ENCODE peak calls at places on chromosomes 13 and 19, in four cellular contexts. M, C, R and F are unnamed samples.

GRCh38 chr19:40279120-40279551 is 6.0 kb downstream of the AKT2 start:
- DNase-seq in R (no peak), M (peak; percentile 41), C (no peak), F (peak; percentile 37)

GRCh38 chr13:113001251-113002140 is 32.5 kb downstream of the MCF2L start:
- DNase-seq in M (peak; percentile 75), R (no peak), C (peak; percentile 26), F (peak; percentile 52)

GRCh38 chr13:25885418-25885817 is 166.4 kb downstream of the SHISA2 start:
- DNase-seq in R (no peak), M (no peak), C (no peak), F (no peak)

GRCh38 chr13:100106705-100107104 is 17.8 kb downstream of the PCCA start:
- DNase-seq in R (no peak), C (no peak), M (no peak), F (no peak)

GRCh38 chr13:113447596-113447995 is 5.7 kb downstream of the ADPRHL1 start:
- DNase-seq in C (no peak), M (no peak), R (no peak), F (no peak)

GRCh38 chr13:113916330-113916815 is 52.5 kb upstream of the GAS6 start:
- DNase-seq in C (no peak), R (peak; percentile 12), M (no peak), F (no peak)

GRCh38 chr13:113902956-113903355 is 39.1 kb upstream of the GAS6 start:
- DNase-seq in C (no peak), M (no peak), R (no peak), F (no peak)

GRCh38 chr19:57056972-57057371 is 62.8 kb upstream of the USP29 start:
- DNase-seq in C (no peak), M (no peak), R (no peak), F (peak; percentile 59)

GRCh38 chr13:33722216-33722900 is 95.6 kb upstream of the RFC3 start:
- DNase-seq in C (no peak), R (no peak), M (no peak), F (no peak)

GRCh38 chr13:98688373-98688772 is 64.1 kb downstream of the SLC15A1 start:
- DNase-seq in R (no peak), M (no peak), C (no peak), F (no peak)

GRCh38 chr13:109939105-109939504 is 152.7 kb upstream of the IRS2 start:
- DNase-seq in M (no peak), R (no peak), C (no peak), F (no peak)

GRCh38 chr19:11437955-11438354 is 2.5 kb downstream of the PRKCSH start:
- DNase-seq in R (no peak), M (no peak), C (no peak), F (no peak)

GRCh38 chr19:34676697-34677385 is at the start of gene SCGB2B2:
- DNase-seq in M (no peak), C (peak; percentile 38), R (no peak), F (no peak)

GRCh38 chr19:32318884-32319520 is 26.4 kb upstream of the ZNF507 start:
- DNase-seq in M (no peak), C (peak; percentile 23), R (peak; percentile 68), F (no peak)

GRCh38 chr13:50386527-50387123 is 371.4 kb downstream of the KCNRG start:
- DNase-seq in C (peak; percentile 12), R (no peak), M (no peak), F (no peak)

DNA sequence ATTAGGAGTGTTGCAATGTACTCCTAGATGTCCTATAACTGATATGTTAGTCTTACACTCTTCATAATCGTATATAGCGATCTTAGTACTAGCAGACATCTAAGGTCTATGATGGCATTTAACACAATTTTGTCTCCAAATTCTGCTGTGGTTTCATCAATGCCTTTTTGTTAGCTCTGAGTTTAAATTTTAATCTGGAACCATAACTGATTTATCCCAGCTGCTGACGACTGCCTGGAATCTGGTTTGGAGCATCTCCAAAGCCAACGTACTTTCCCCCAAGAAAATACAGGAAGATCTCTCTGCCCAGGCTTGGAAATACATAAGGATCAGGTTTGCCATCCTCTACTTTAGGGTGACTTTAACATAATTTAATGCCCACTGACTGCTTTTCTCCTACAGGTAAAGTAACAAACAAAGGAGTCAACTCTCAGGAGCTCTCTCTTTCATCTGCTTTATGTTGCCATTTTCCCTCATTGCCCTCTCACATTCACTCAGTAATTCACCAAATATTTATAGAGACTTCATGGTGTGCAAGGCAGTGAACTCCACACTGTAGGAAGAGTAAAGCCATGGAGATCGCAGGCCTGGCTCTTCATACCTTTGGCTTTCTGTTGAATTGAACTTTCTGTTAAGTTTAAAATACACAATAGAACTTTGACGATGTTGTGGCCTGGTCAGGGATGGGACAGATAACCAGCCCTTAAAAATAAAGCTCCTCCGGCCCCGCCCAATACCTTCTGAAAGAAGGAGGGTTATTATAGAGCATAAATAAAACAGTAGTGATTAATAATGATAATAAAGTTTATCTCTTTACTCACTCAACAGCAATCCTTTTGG is 23.3 kb upstream of the SPART start:
- DNase-seq in C (no peak), M (no peak), R (no peak), F (no peak)
- H3K27ac ChIP-seq in C (no peak overlapping the region), M (no peak overlapping the region), R (no peak overlapping the region), F (no peak overlapping the region)

GRCh38 chr19:788821-789472 is 8.3 kb upstream of the PTBP1 start:
- DNase-seq in C (no peak), R (no peak), M (no peak), F (no peak)

GRCh38 chr19:790971-791604 is 6.2 kb upstream of the PTBP1 start:
- DNase-seq in R (no peak), C (no peak), M (no peak), F (no peak)

GRCh38 chr19:787551-787950 is 9.7 kb upstream of the PTBP1 start:
- DNase-seq in C (no peak), R (no peak), M (no peak), F (no peak)

GRCh38 chr19:791605-792360 is 5.5 kb upstream of the PTBP1 start:
- DNase-seq in C (no peak), R (peak; percentile 52), M (no peak), F (no peak)

GRCh38 chr19:789473-790052 is 7.7 kb upstream of the PTBP1 start:
- DNase-seq in C (no peak), M (no peak), R (no peak), F (no peak)
- H3K27ac ChIP-seq in C (no peak overlapping the region), M (peak overlapping the region; percentile 34), R (peak overlapping the region; percentile 56), F (peak overlapping the region; percentile 6)

GRCh38 chr19:46410205-46411087 is 2.9 kb downstream of the CCDC8 start:
- DNase-seq in C (no peak), M (no peak), R (no peak), F (no peak)

GRCh38 chr19:46412983-46413261 is 442 bp downstream of the CCDC8 start:
- DNase-seq in M (no peak), C (no peak), R (no peak), F (no peak)

GRCh38 chr19:46411088-46412033 is 2.0 kb downstream of the CCDC8 start:
- DNase-seq in M (no peak), R (no peak), C (no peak), F (no peak)

GRCh38 chr19:46413262-46414031 is at the start of gene CCDC8:
- DNase-seq in R (no peak), C (no peak), M (peak; percentile 94), F (peak; percentile 62)

DNA sequence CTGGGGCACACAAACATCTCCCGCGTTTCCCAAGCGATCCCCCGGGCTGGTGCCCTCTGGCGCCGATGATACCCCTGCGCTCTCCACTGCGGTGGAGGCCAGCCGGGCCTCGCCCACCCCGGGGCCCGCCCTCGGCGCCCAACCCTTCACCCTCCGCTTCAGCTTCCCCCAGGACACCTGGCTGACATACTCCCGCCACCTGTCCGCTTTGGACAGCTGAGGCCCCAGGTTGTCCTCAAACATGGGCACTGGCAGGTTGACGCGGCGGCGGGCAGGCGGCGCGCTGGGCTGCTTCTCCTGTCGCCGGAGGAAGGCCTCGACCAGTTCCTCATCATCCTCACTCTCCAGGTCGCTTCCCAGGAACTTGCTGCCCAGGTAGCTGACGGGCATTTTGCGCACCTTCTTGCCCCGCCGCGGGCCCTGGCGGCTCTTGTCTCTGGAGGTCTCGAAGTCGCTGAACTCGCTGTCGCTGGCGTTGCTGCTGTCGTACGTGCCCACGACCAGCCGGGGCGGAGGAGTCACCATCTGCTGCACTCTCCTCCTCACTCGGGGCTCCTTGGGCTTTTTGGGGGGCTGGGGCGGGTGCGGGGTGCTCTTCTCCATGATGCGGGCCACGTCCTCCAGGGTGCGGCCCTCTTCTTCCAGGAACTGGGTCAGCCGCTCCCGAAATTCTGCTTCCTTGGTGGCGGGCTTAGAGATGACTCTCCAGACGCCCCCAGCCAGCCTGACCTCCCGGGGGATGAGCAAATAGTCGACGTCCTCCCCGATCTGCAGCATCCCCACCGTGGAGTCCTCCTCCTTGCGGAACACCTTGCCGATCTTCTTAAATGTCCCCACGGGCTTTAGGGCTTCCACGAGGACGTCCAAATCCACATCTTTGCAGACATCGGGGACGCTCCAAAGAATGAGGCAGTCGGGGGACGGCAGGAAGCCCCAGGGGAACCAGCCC is 1.1 kb downstream of the CCDC8 start:
- DNase-seq in C (no peak), R (no peak), M (peak; percentile 32), F (no peak)
- H3K27ac ChIP-seq in C (no peak overlapping the region), R (no peak overlapping the region), M (peak overlapping the region; percentile 82), F (no peak overlapping the region)

GRCh38 chr19:49920624-49921363 is 8.2 kb upstream of the ATF5 start:
- DNase-seq in C (no peak), M (no peak), R (no peak), F (no peak)
- H3K27ac ChIP-seq in C (no peak overlapping the region), M (no peak overlapping the region), R (no peak overlapping the region), F (no peak overlapping the region)

GRCh38 chr19:2723747-2724146 is 2.6 kb upstream of the DIRAS1 start:
- DNase-seq in C (no peak), M (no peak), R (no peak), F (no peak)
- H3K27ac ChIP-seq in C (no peak overlapping the region), M (no peak overlapping the region), R (peak overlapping the region; percentile 34), F (no peak overlapping the region)

GRCh38 chr13:41132512-41133152 is at the start of gene KBTBD6:
- DNase-seq in C (peak; percentile 98), M (peak; percentile 95), R (peak; percentile 95), F (peak; percentile 98)
- H3K27ac ChIP-seq in C (peak within 1 kb of the TSS; percentile 68), M (peak within 1 kb of the TSS; percentile 76), R (peak within 1 kb of the TSS; percentile 81), F (peak within 1 kb of the TSS; percentile 58)

GRCh38 chr13:59423708-59424355 is 739.9 kb downstream of the DIAPH3 start:
- DNase-seq in M (no peak), R (no peak), C (no peak), F (no peak)

GRCh38 chr13:59422646-59423045 is 741.1 kb downstream of the DIAPH3 start:
- DNase-seq in C (no peak), M (no peak), R (no peak), F (no peak)

GRCh38 chr13:59424661-59425060 is 739.1 kb downstream of the DIAPH3 start:
- DNase-seq in R (no peak), M (no peak), C (peak; percentile 40), F (no peak)

DNA sequence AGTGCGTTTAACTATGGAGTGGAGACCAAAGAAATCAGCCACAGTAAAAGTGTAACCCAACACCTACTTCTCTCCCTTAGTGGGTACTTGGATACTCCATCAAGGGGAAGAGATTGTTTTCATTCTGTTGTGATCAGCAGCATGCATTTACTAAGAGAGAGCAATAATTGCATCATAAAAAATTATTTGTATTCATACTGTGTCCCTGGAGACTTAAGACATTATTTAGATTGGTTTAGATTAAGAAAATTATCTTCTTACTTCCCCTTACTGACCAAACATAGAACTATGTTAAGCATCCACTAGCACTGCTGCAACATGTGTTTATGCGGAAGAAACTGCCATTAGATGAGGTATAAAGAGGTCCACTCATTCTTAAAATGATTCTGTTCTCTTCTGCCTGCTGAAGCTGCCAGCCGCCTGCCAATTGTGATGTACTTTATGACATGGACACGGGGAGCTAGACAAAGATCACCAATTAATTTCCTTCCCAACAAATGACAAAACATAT is 738.5 kb downstream of the DIAPH3 start:
- DNase-seq in C (no peak), M (no peak), R (no peak), F (no peak)
- H3K27ac ChIP-seq in C (no peak overlapping the region), M (no peak overlapping the region), R (no peak overlapping the region), F (no peak overlapping the region)